ENCODE peak calls at places on chromosomes 13 and 19, in nine cellular contexts. Y is endodermal cell, F is lower lobe of right lung, I is cardiac muscle cell, A is H9, O is IMR-90, B is neuronal stem cell, V is ovary, E is tibial artery. H is an unnamed sample.

GRCh38 chr19:47435196-47435595 is 15.9 kb upstream of the MEIS3 start:
- DNase-seq in A (no peak), O (no peak), F (peak; percentile 6), B (no peak), V (no peak), E (no peak), Y (no peak), I (no peak), H (no peak)

GRCh38 chr19:39190768-39191167 is 6.0 kb upstream of the NCCRP1 start:
- DNase-seq in V (no peak), O (no peak), F (no peak), B (no peak), Y (no peak), I (no peak), E (no peak), A (no peak), H (no peak)

GRCh38 chr19:2059422-2060201 is 8.6 kb upstream of the MKNK2 start:
- DNase-seq in O (peak; percentile 61), Y (no peak), I (no peak), B (no peak), V (peak; percentile 57), F (peak; percentile 92), E (peak; percentile 80), A (no peak), H (peak; percentile 74)

GRCh38 chr19:38674388-38675133 is 27.1 kb downstream of the ACTN4 start:
- DNase-seq in B (no peak), V (no peak), O (peak; percentile 49), E (no peak), F (no peak), I (peak; percentile 65), A (no peak), Y (no peak), H (no peak)

GRCh38 chr19:33722456-33723239 is 74.0 kb upstream of the KCTD15 start:
- DNase-seq in I (peak; percentile 24), B (no peak), V (no peak), O (no peak), Y (no peak), A (no peak), E (no peak), F (no peak), H (no peak)

GRCh38 chr19:970695-971094 is 13.4 kb upstream of the WDR18 start:
- DNase-seq in A (no peak), V (no peak), Y (peak; percentile 78), B (no peak), I (no peak), F (no peak), O (no peak), E (no peak), H (no peak)

GRCh38 chr13:24071423-24072075 is 89.0 kb upstream of the SPATA13 start:
- DNase-seq in A (no peak), Y (peak; percentile 12), I (no peak), E (no peak), O (peak; percentile 48), F (no peak), V (no peak), B (no peak), H (no peak)

GRCh38 chr13:42968906-42969305 is 23.1 kb downstream of the EPSTI1 start:
- DNase-seq in Y (peak; percentile 77), A (peak; percentile 77), E (no peak), B (no peak), I (no peak), F (peak; percentile 78), V (no peak), O (no peak), H (no peak)

GRCh38 chr13:41528021-41528420 is 70.7 kb downstream of the RGCC start:
- DNase-seq in E (no peak), V (no peak), Y (no peak), A (no peak), F (no peak), O (no peak), B (no peak), I (no peak), H (no peak)

GRCh38 chr19:46355234-46355990 is 8.5 kb downstream of the PPP5C start:
- DNase-seq in Y (no peak), B (no peak), E (no peak), V (no peak), A (no peak), I (no peak), F (no peak), O (no peak), H (no peak)

GRCh38 chr19:10454267-10454666 is 33.9 kb downstream of the PDE4A start:
- DNase-seq in B (peak; percentile 65), O (peak; percentile 18), V (no peak), A (peak; percentile 80), Y (peak; percentile 85), E (no peak), F (no peak), I (peak; percentile 38), H (no peak)

GRCh38 chr19:16429066-16429758 is 42.6 kb downstream of the EPS15L1 start:
- DNase-seq in A (no peak), Y (no peak), F (peak; percentile 75), I (no peak), O (no peak), E (no peak), V (no peak), B (no peak), H (peak; percentile 77)

GRCh38 chr13:110108348-110109139 is 198.4 kb downstream of the COL4A1 start:
- DNase-seq in I (peak; percentile 81), Y (peak; percentile 93), O (peak; percentile 88), A (peak; percentile 83), F (peak; percentile 73), V (peak; percentile 72), B (peak; percentile 48), E (peak; percentile 80), H (peak; percentile 78)

GRCh38 chr19:2100719-2101061 is 4.0 kb downstream of the IZUMO4 start:
- DNase-seq in F (no peak), V (no peak), E (no peak), I (no peak), A (no peak), B (no peak), O (no peak), Y (no peak), H (no peak)

GRCh38 chr19:33429891-33430673 is 56.6 kb downstream of the CEBPG start:
- DNase-seq in A (no peak), B (no peak), E (no peak), Y (no peak), O (no peak), I (no peak), V (no peak), F (peak; percentile 24), H (no peak)

GRCh38 chr13:36352350-36352749 is 6.2 kb upstream of the SPART start:
- DNase-seq in F (no peak), O (peak; percentile 33), V (no peak), E (no peak), A (no peak), Y (no peak), B (no peak), I (no peak), H (no peak)

GRCh38 chr19:13850910-13851753 is 25.8 kb upstream of the NANOS3 start:
- DNase-seq in V (peak; percentile 95), Y (peak; percentile 89), E (peak; percentile 92), A (peak; percentile 81), I (no peak), B (no peak), F (peak; percentile 91), O (peak; percentile 94), H (peak; percentile 89)

GRCh38 chr19:46783670-46784069 is 4.7 kb downstream of the SLC1A5 start:
- DNase-seq in Y (no peak), O (no peak), E (no peak), F (no peak), I (no peak), B (no peak), V (no peak), A (no peak), H (no peak)

GRCh38 chr19:29681422-29682235 is 16.4 kb downstream of the PLEKHF1 start:
- DNase-seq in I (no peak), A (no peak), O (no peak), F (no peak), E (no peak), Y (no peak), V (no peak), B (no peak), H (peak; percentile 28)
- H3K4me1 ChIP-seq in I (no peaks in the 10 kb centered on the region), A (no peaks in the 10 kb centered on the region), O (peaks cover 2% of the 10 kb centered on the region), F (peaks cover 52% of the 10 kb centered on the region), E (peaks cover 77% of the 10 kb centered on the region), Y (no peaks in the 10 kb centered on the region), V (peaks cover 9% of the 10 kb centered on the region), B (peaks cover 12% of the 10 kb centered on the region), H (peaks cover 54% of the 10 kb centered on the region)

GRCh38 chr19:4968462-4969291 is at the start of gene KDM4B:
- DNase-seq in B (peak; percentile 100), V (peak; percentile 99), A (peak; percentile 100), E (peak; percentile 99), Y (peak; percentile 100), O (peak; percentile 99), F (peak; percentile 100), I (peak; percentile 99), H (peak; percentile 99)
- H3K4me1 ChIP-seq in B (peaks cover 17% of the 10 kb centered on the region), V (peaks cover 9% of the 10 kb centered on the region), A (no peaks in the 10 kb centered on the region), E (peaks cover 43% of the 10 kb centered on the region), Y (no peaks in the 10 kb centered on the region), O (peaks cover 20% of the 10 kb centered on the region), F (peaks cover 42% of the 10 kb centered on the region), I (no peaks in the 10 kb centered on the region), H (no peaks in the 10 kb centered on the region)

DNA sequence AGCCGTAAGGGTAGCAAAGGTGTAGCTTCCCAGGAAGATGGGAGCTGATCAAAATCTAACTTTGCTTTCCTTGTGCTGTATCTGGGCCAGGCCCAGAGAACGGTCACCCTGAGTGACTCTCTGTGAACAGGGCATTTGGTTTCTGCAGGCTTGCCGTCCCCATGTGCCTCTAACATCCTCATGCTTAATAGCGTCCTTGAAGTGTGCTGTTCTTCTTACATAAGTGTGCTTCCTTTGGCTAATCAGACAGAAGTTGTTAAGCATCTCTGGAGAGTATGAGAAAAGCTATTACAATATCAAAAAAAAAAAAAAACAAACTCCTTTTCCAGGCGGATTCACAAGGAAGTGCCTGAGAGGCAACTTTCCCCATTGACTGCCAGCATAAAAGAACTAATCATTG is 503.7 kb downstream of the DIAPH3 start:
- DNase-seq in I (no peak), Y (no peak), V (no peak), F (no peak), E (no peak), O (no peak), A (no peak), B (no peak), H (no peak)
- H3K4me1 ChIP-seq in I (peaks cover 22% of the 10 kb centered on the region), Y (no peaks in the 10 kb centered on the region), V (no peaks in the 10 kb centered on the region), F (no peaks in the 10 kb centered on the region), E (no peaks in the 10 kb centered on the region), O (no peaks in the 10 kb centered on the region), A (no peaks in the 10 kb centered on the region), B (peaks cover 8% of the 10 kb centered on the region), H (no peaks in the 10 kb centered on the region)

DNA sequence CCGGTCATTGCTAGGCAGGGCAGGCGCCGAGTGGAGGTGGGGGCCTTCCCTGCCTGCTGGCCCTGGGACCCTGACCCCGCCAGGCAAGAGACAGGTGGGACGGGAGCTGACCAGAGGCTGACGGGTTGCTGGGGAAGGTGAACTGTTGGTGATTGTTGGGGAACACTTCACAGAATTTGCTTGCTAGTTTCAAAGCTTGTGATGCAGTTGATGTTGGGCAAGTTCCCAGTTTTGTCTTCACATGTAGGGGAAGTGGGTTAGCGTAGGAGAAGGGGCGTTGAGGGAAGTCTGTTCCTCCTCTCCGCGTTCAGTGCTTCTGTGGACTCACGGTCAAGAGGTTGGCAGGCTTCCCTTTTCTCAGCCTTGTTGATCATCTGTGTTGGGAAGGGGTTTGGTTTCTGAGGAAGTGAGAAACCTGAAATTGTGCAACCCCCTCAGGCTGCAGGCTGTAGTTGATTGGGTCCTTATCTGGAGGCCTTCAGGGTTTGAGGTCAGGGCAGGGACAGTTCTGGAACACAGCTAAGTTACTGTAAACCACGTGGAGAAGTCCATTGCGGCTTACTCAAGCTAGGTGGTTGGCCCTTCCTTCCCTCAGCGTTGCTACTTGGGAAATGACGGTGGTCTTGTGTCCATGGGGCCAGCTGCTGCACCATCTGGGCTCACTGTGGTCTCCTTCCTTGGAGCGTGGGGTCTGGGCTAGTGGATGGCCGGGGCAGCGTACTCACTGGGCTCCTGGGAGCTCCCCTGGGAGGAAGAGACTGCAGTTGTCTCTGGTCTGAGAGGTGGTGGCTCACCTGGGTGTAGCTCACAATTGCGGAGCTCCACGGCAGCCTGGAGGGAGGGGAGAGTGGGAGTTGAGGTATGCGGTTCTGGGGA is 7.5 kb downstream of the RPS9 start:
- DNase-seq in F (peak; percentile 88), O (peak; percentile 78), E (peak; percentile 81), I (no peak), V (peak; percentile 92), A (no peak), Y (peak; percentile 83), B (no peak), H (peak; percentile 69)
- H3K4me1 ChIP-seq in F (peaks cover 84% of the 10 kb centered on the region), O (peaks cover 31% of the 10 kb centered on the region), E (peaks cover 36% of the 10 kb centered on the region), I (peaks cover 40% of the 10 kb centered on the region), V (peaks cover 39% of the 10 kb centered on the region), A (peaks cover 1% of the 10 kb centered on the region), Y (peaks cover 16% of the 10 kb centered on the region), B (peaks cover 6% of the 10 kb centered on the region), H (peaks cover 40% of the 10 kb centered on the region)

H was measured in heart left ventricle.